ENCODE peak calls at places on chromosomes 5 and 9, in six cellular contexts. Q is suprapubic skin, G is stomach, K is esophagus muscularis mucosa, Z is SK-N-SH, S is transverse colon. X is an unnamed sample. For H3K36me3, the result is how much of the 10 kb centered on the place peaks cover.

GRCh38 chr9:113624721-113625120 is 161.2 kb downstream of the RGS3 start:
- DNase-seq in Q (peak), G (no peak), K (no peak), Z (peak), S (no peak), X (no peak)

GRCh38 chr5:84433461-84433860 is 48.8 kb upstream of the EDIL3 start:
- DNase-seq in Q (no peak), G (no peak), K (no peak), Z (no peak), S (no peak), X (no peak)

GRCh38 chr5:77777911-77778310 is 1.8 kb upstream of the TBCA start:
- DNase-seq in Q (no peak), G (no peak), K (no peak), Z (no peak), S (no peak), X (no peak)

GRCh38 chr9:31393240-31393639 is 991.2 kb upstream of the ACO1 start:
- DNase-seq in Q (no peak), G (no peak), K (no peak), Z (peak), S (no peak), X (no peak)

GRCh38 chr5:137119321-137119720 is 379.8 kb downstream of the SPOCK1 start:
- DNase-seq in Q (no peak), G (no peak), K (no peak), Z (no peak), S (no peak), X (no peak)

GRCh38 chr9:120931278-120932085 is 4.9 kb upstream of the TRAF1 start:
- DNase-seq in Q (no peak), G (peak), K (no peak), Z (no peak), S (no peak), X (peak)

GRCh38 chr5:157222506-157223230 is 42.0 kb downstream of the ITK start:
- DNase-seq in Q (no peak), G (no peak), K (no peak), Z (no peak), S (no peak), X (no peak)

GRCh38 chr9:24011206-24011605 is 185.2 kb upstream of the ELAVL2 start:
- DNase-seq in Q (no peak), G (no peak), K (no peak), Z (no peak), S (no peak), X (no peak)

GRCh38 chr9:15253197-15253596 is 53.8 kb downstream of the TTC39B start:
- DNase-seq in Q (no peak), G (no peak), K (no peak), Z (no peak), S (no peak), X (no peak)

GRCh38 chr9:107147134-107147533 is 135.9 kb upstream of the RAD23B start:
- DNase-seq in Q (no peak), G (no peak), K (no peak), Z (no peak), S (no peak), X (no peak)

GRCh38 chr9:1052119-1052907 is 2.2 kb downstream of the DMRT2 start:
- DNase-seq in Q (no peak), G (no peak), K (no peak), Z (no peak), S (no peak), X (no peak)

GRCh38 chr9:111759762-111760639 is 34.7 kb downstream of the SHOC1 start:
- DNase-seq in Q (no peak), G (peak), K (no peak), Z (peak), S (peak), X (no peak)

GRCh38 chr5:79886940-79887339 is 104.1 kb downstream of the MTX3 start:
- DNase-seq in Q (no peak), G (no peak), K (peak), Z (no peak), S (no peak), X (no peak)

GRCh38 chr5:80960531-80961375 is 590 bp downstream of the RASGRF2 start:
- DNase-seq in Q (no peak), G (no peak), K (no peak), Z (peak), S (peak), X (no peak)

GRCh38 chr5:168793844-168794837 is 215.0 kb upstream of the PANK3 start:
- DNase-seq in Q (peak), G (no peak), K (no peak), Z (no peak), S (no peak), X (no peak)

GRCh38 chr5:1962619-1963355 is 80.1 kb upstream of the IRX4 start:
- DNase-seq in Q (no peak), G (no peak), K (no peak), Z (no peak), S (no peak), X (peak)

GRCh38 chr5:82307431-82307830 is 29.3 kb upstream of the RPS23 start:
- DNase-seq in Q (no peak), G (no peak), K (no peak), Z (no peak), S (no peak), X (no peak)

GRCh38 chr9:2623866-2624682 is 2.5 kb downstream of the VLDLR start:
- DNase-seq in Q (no peak), G (no peak), K (peak), Z (no peak), S (no peak), X (no peak)

GRCh38 chr5:170704417-170705195 is 78.9 kb upstream of the GABRP start:
- DNase-seq in Q (no peak), G (no peak), K (no peak), Z (no peak), S (no peak), X (no peak)

GRCh38 chr9:89633920-89634319 is 29.1 kb downstream of the GADD45G start:
- DNase-seq in Q (no peak), G (no peak), K (no peak), Z (no peak), S (no peak), X (no peak)

GRCh38 chr5:159504857-159505304 is 174.6 kb upstream of the IL12B start:
- DNase-seq in Q (no peak), G (no peak), K (no peak), Z (no peak), S (no peak), X (no peak)

GRCh38 chr5:81626524-81626923 is 124.4 kb downstream of the SSBP2 start:
- DNase-seq in Q (no peak), G (no peak), K (no peak), Z (peak), S (no peak), X (no peak)

GRCh38 chr9:125983681-125984080 is 236.5 kb downstream of the PBX3 start:
- DNase-seq in Q (no peak), G (no peak), K (no peak), Z (no peak), S (no peak), X (no peak)

GRCh38 chr9:121807918-121808278 is 156.5 kb downstream of the DAB2IP start:
- DNase-seq in Q (no peak), G (no peak), K (no peak), Z (no peak), S (no peak), X (no peak)

GRCh38 chr5:58666598-58667595 is 84.0 kb downstream of the RAB3C start:
- DNase-seq in Q (no peak), G (no peak), K (no peak), Z (peak), S (no peak), X (no peak)

GRCh38 chr5:111143910-111144309 is 51.8 kb downstream of the WDR36 start:
- DNase-seq in Q (no peak), G (no peak), K (no peak), Z (no peak), S (no peak), X (no peak)

GRCh38 chr9:87711857-87712800 is 13.8 kb upstream of the CTSL start:
- DNase-seq in Q (peak), G (no peak), K (no peak), Z (peak), S (no peak), X (no peak)

GRCh38 chr5:144122081-144122480 is 48.4 kb downstream of the YIPF5 start:
- DNase-seq in Q (no peak), G (no peak), K (no peak), Z (no peak), S (no peak), X (no peak)

GRCh38 chr9:133773889-133774655 is 35.9 kb upstream of the SARDH start:
- DNase-seq in Q (peak), G (no peak), K (no peak), Z (peak), S (no peak), X (no peak)

GRCh38 chr5:157025093-157025698 is 33.7 kb downstream of the HAVCR1 start:
- DNase-seq in Q (no peak), G (peak), K (no peak), Z (no peak), S (peak), X (no peak)

GRCh38 chr5:170353011-170353890 is 35.9 kb downstream of the KCNMB1 start:
- DNase-seq in Q (no peak), G (no peak), K (no peak), Z (peak), S (no peak), X (no peak)

GRCh38 chr9:134032456-134033222 is 7.4 kb downstream of the BRD3OS start:
- DNase-seq in Q (peak), G (no peak), K (no peak), Z (no peak), S (no peak), X (no peak)

GRCh38 chr5:145483211-145483610 is 351.9 kb downstream of the PRELID2 start:
- DNase-seq in Q (no peak), G (no peak), K (no peak), Z (no peak), S (no peak), X (no peak)

GRCh38 chr9:75896193-75896592 is 5.7 kb downstream of the PCSK5 start:
- DNase-seq in Q (no peak), G (no peak), K (no peak), Z (no peak), S (no peak), X (no peak)

GRCh38 chr9:112327718-112328450 is 5.5 kb downstream of the PTBP3 start:
- DNase-seq in Q (no peak), G (no peak), K (no peak), Z (no peak), S (no peak), X (no peak)

GRCh38 chr5:150625164-150625535 is 15.3 kb upstream of the SYNPO start:
- DNase-seq in Q (no peak), G (peak), K (no peak), Z (no peak), S (no peak), X (no peak)

GRCh38 chr9:15416880-15417279 is 5.8 kb upstream of the SNAPC3 start:
- DNase-seq in Q (no peak), G (peak), K (no peak), Z (peak), S (peak), X (no peak)

GRCh38 chr9:128499920-128500319 is 4.6 kb upstream of the GLE1 start:
- DNase-seq in Q (no peak), G (no peak), K (no peak), Z (no peak), S (no peak), X (no peak)
- H3K36me3 ChIP-seq in Q (under half), G (under half), K (under half), Z (under half), S (under half), X (under half)

GRCh38 chr5:4511996-4512656 is 628.0 kb upstream of the ADAMTS16 start:
- DNase-seq in Q (no peak), G (no peak), K (no peak), Z (peak), S (no peak), X (no peak)
- TF ChIP-seq CTCF in Q (peak), G (no peak), K (peak), Z (peak), S (no peak), X (no peak)

DNA sequence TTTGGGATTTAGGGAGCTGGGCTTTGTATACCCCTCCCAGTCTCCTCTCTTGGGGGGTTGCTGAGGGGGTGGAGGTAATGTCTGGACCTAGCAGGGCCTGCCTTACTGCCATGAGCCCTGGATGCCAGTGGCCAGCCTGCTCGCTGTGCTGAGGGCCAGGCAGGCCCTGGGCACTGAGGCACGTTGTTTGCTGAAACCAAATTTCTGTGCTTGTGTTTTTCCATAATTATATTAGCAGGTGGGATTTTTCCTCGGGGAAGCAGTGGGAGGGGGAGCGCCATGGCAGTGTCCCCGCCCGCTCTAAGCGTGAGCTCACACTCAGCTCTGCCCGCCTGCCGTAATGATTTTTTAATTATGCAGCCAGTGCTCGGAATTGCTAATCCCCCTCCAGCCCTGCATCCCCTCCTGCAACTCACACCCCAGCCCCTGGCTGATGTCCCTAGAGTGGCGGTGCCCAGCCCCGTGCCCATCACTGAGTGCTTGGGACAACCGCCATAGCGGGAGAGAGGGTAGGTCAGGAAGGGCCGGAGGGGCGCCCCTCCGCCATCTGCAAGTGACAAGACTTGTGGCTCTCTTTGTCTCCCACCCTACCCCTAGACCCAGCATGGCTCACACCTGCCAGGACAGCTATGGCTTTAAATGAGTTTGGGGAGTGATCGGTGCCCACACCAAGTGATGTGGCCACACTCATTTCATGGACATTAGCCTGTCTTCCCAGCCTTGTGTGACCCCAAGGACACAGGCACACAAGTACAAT is 21.0 kb downstream of the CXXC5 start:
- DNase-seq in Q (no peak), G (no peak), K (no peak), Z (no peak), S (no peak), X (no peak)
- TF ChIP-seq POLR2AphosphoS5 in Q (no peak), G (no peak), K (no peak), Z (no peak), S (no peak), X (no peak)

GRCh38 chr5:179893958-179894895 is 13.5 kb downstream of the TBC1D9B start:
- DNase-seq in Q (no peak), G (no peak), K (no peak), Z (no peak), S (no peak), X (no peak)

GRCh38 chr5:179889885-179890284 is 17.8 kb downstream of the TBC1D9B start:
- DNase-seq in Q (no peak), G (no peak), K (no peak), Z (no peak), S (no peak), X (no peak)

GRCh38 chr5:179893076-179893957 is 14.4 kb downstream of the TBC1D9B start:
- DNase-seq in Q (no peak), G (no peak), K (no peak), Z (no peak), S (no peak), X (no peak)

GRCh38 chr5:179890751-179891682 is 16.7 kb downstream of the TBC1D9B start:
- DNase-seq in Q (no peak), G (no peak), K (no peak), Z (no peak), S (no peak), X (no peak)

DNA sequence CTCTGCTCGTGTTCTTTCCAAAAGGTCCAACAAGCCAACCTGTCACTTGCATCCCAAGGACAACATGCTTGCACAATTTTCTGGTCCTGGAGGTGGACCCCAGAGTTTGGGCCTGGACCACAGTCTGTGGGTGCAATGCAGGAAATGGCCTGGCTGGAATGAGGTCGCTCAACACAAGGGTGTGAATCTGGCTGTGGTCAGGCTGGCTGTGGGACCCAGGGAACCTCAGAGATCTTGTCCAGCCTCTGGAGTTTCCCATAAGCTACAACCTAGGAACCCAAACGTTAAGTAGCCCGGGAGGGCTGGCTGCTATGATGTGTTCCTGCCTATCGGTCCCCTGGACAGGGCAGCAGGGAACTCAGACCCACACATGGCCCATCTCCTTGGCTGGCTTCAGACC is 15.4 kb downstream of the TBC1D9B start:
- DNase-seq in Q (no peak), G (no peak), K (no peak), Z (no peak), S (no peak), X (no peak)
- H3K36me3 ChIP-seq in Q (half or more), G (half or more), K (half or more), Z (under half), S (under half), X (under half)

GRCh38 chr9:124854822-124855221 is 1.6 kb downstream of the WDR38 start:
- DNase-seq in Q (no peak), G (no peak), K (no peak), Z (no peak), S (no peak), X (no peak)

GRCh38 chr9:124855566-124855943 is 2.3 kb downstream of the WDR38 start:
- DNase-seq in Q (no peak), G (no peak), K (no peak), Z (no peak), S (no peak), X (no peak)

GRCh38 chr9:124854161-124854560 is 901 bp downstream of the WDR38 start:
- DNase-seq in Q (no peak), G (no peak), K (no peak), Z (no peak), S (no peak), X (no peak)

GRCh38 chr9:124857533-124858162 is 4.1 kb downstream of the RPL35 start:
- DNase-seq in Q (no peak), G (no peak), K (no peak), Z (no peak), S (no peak), X (no peak)

GRCh38 chr9:124855944-124856773 is 2.9 kb downstream of the WDR38 start:
- DNase-seq in Q (no peak), G (no peak), K (no peak), Z (peak), S (no peak), X (no peak)
- TF ChIP-seq CTCF in Q (no peak), G (no peak), K (peak), Z (peak), S (no peak), X (no peak)

GRCh38 chr5:172920447-172920849 is 38.8 kb upstream of the RPL26L1 start:
- DNase-seq in Q (no peak), G (no peak), K (no peak), Z (no peak), S (no peak), X (no peak)
- TF ChIP-seq POLR2AphosphoS5 in Q (no peak), G (peak), K (peak), Z (no peak), S (no peak), X (no peak)

GRCh38 chr9:137111788-137112563 is 2.6 kb downstream of the DPP7 start:
- DNase-seq in Q (no peak), G (no peak), K (no peak), Z (no peak), S (no peak), X (no peak)

GRCh38 chr9:137114220-137114612 is 317 bp downstream of the DPP7 start:
- DNase-seq in Q (peak), G (no peak), K (no peak), Z (peak), S (no peak), X (no peak)

GRCh38 chr9:137113385-137114159 is 961 bp downstream of the DPP7 start:
- DNase-seq in Q (peak), G (no peak), K (no peak), Z (peak), S (no peak), X (no peak)

GRCh38 chr9:137110911-137111787 is 3.4 kb downstream of the DPP7 start:
- DNase-seq in Q (no peak), G (no peak), K (no peak), Z (no peak), S (no peak), X (no peak)

GRCh38 chr9:137112564-137113384 is 1.8 kb downstream of the DPP7 start:
- DNase-seq in Q (no peak), G (no peak), K (no peak), Z (no peak), S (no peak), X (no peak)
- H3K36me3 ChIP-seq in Q (half or more), G (under half), K (under half), Z (under half), S (under half), X (under half)

DNA sequence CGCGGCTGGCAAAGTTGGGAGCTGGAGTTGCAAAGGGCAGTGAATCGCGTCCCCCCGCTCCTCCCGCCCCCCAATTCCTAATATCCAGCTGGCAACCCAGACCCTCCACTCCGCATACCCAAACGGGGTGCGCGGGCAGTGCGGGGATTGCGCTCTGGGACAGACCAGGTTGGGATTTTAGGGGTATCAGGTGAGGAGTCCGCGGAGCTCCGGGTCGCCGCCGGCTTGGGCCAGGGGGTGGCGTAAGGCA is 553 bp downstream of the IQGAP2 start:
- DNase-seq in Q (peak), G (no peak), K (no peak), Z (peak), S (no peak), X (no peak)
- TF ChIP-seq CTCF in Q (no peak), G (no peak), K (peak), Z (no peak), S (peak), X (no peak)

X was measured in vagina.